ENCODE peak calls at places on chromosomes 7 and 10, in ten cellular contexts. H, F, C, L, N, P, A, O, G and X are unnamed samples.

GRCh38 chr7:80918406-80918805 is 445 bp downstream of the SEMA3C start:
- DNase-seq in H (no peak), F (no peak), C (no peak), L (peak), N (no peak), P (no peak), A (no peak), O (no peak), G (no peak), X (no peak)

GRCh38 chr10:63072951-63073350 is 60.2 kb upstream of the NRBF2 start:
- DNase-seq in H (no peak), F (no peak), C (no peak), L (no peak), N (no peak), P (no peak), A (no peak), O (no peak), G (no peak), X (no peak)

GRCh38 chr7:15280078-15280734 is 281.6 kb downstream of the AGMO start:
- DNase-seq in H (peak), F (no peak), C (no peak), L (no peak), N (no peak), P (no peak), A (no peak), O (no peak), G (no peak), X (no peak)

GRCh38 chr7:106421181-106421762 is 136.5 kb upstream of the NAMPT start:
- DNase-seq in H (peak), F (no peak), C (peak), L (peak), N (peak), P (peak), A (peak), O (peak), G (no peak), X (no peak)

GRCh38 chr7:55113760-55114541 is 95.1 kb downstream of the EGFR start:
- DNase-seq in H (no peak), F (no peak), C (no peak), L (no peak), N (no peak), P (no peak), A (no peak), O (no peak), G (no peak), X (no peak)

GRCh38 chr7:15508258-15508657 is 53.6 kb downstream of the AGMO start:
- DNase-seq in H (no peak), F (no peak), C (peak), L (no peak), N (no peak), P (no peak), A (peak), O (no peak), G (no peak), X (no peak)

GRCh38 chr7:98881561-98882315 is 3.4 kb downstream of the TRRAP start:
- DNase-seq in H (no peak), F (no peak), C (no peak), L (no peak), N (no peak), P (no peak), A (no peak), O (no peak), G (no peak), X (no peak)

GRCh38 chr7:85823379-85823778 is 636.5 kb upstream of the SEMA3D start:
- DNase-seq in H (no peak), F (no peak), C (no peak), L (no peak), N (no peak), P (no peak), A (no peak), O (no peak), G (no peak), X (no peak)

GRCh38 chr7:149669121-149669818 is 104.1 kb downstream of the ZNF467 start:
- DNase-seq in H (peak), F (peak), C (no peak), L (no peak), N (no peak), P (no peak), A (no peak), O (no peak), G (no peak), X (no peak)

GRCh38 chr10:114305521-114305925 is 66.5 kb downstream of the VWA2 start:
- DNase-seq in H (no peak), F (no peak), C (no peak), L (no peak), N (no peak), P (no peak), A (no peak), O (no peak), G (no peak), X (no peak)

GRCh38 chr7:4631664-4632171 is 50.4 kb upstream of the FOXK1 start:
- DNase-seq in H (peak), F (no peak), C (peak), L (peak), N (peak), P (peak), A (peak), O (peak), G (peak), X (peak)

GRCh38 chr10:74642901-74643585 is 183.4 kb upstream of the KAT6B start:
- DNase-seq in H (no peak), F (no peak), C (no peak), L (no peak), N (no peak), P (no peak), A (no peak), O (no peak), G (no peak), X (no peak)

GRCh38 chr10:89710748-89711147 is 9.4 kb downstream of the KIF20B start:
- DNase-seq in H (no peak), F (no peak), C (no peak), L (no peak), N (no peak), P (no peak), A (peak), O (no peak), G (no peak), X (no peak)

GRCh38 chr10:122492955-122493597 is 31.7 kb downstream of the HTRA1 start:
- DNase-seq in H (peak), F (no peak), C (no peak), L (peak), N (no peak), P (peak), A (no peak), O (peak), G (no peak), X (no peak)

GRCh38 chr10:133257489-133258065 is 19.1 kb downstream of the ADAM8 start:
- DNase-seq in H (no peak), F (no peak), C (no peak), L (peak), N (peak), P (peak), A (no peak), O (peak), G (no peak), X (no peak)

GRCh38 chr7:22296265-22296566 is 60.7 kb downstream of the RAPGEF5 start:
- DNase-seq in H (no peak), F (no peak), C (no peak), L (no peak), N (no peak), P (no peak), A (no peak), O (no peak), G (no peak), X (no peak)

GRCh38 chr7:80186721-80187120 is 52.1 kb downstream of the GNAI1 start:
- DNase-seq in H (no peak), F (no peak), C (peak), L (no peak), N (no peak), P (no peak), A (peak), O (no peak), G (no peak), X (no peak)

GRCh38 chr10:108445746-108446145 is 1281.2 kb upstream of the SORCS1 start:
- DNase-seq in H (no peak), F (no peak), C (no peak), L (no peak), N (no peak), P (no peak), A (no peak), O (no peak), G (no peak), X (no peak)

GRCh38 chr10:28595618-28596017 is 62.7 kb downstream of the WAC start:
- DNase-seq in H (no peak), F (no peak), C (no peak), L (no peak), N (no peak), P (no peak), A (no peak), O (no peak), G (no peak), X (no peak)

GRCh38 chr10:132398566-132398991 is 1.6 kb downstream of the PWWP2B start:
- DNase-seq in H (no peak), F (no peak), C (no peak), L (no peak), N (no peak), P (peak), A (no peak), O (no peak), G (no peak), X (no peak)

GRCh38 chr7:25886387-25887240 is 265.4 kb upstream of the NFE2L3 start:
- DNase-seq in H (no peak), F (no peak), C (no peak), L (no peak), N (peak), P (no peak), A (no peak), O (no peak), G (no peak), X (no peak)

GRCh38 chr7:130838738-130839137 is 104.7 kb upstream of the KLF14 start:
- DNase-seq in H (peak), F (no peak), C (no peak), L (no peak), N (no peak), P (no peak), A (peak), O (no peak), G (no peak), X (no peak)

GRCh38 chr7:22444181-22444966 is 55.6 kb downstream of the STEAP1B start:
- DNase-seq in H (no peak), F (no peak), C (no peak), L (no peak), N (no peak), P (peak), A (peak), O (no peak), G (no peak), X (no peak)

GRCh38 chr10:71302874-71303568 is 16.0 kb upstream of the SLC29A3 start:
- DNase-seq in H (peak), F (peak), C (no peak), L (peak), N (no peak), P (no peak), A (peak), O (peak), G (no peak), X (no peak)

GRCh38 chr10:17607603-17608332 is 9.4 kb downstream of the HACD1 start:
- DNase-seq in H (peak), F (peak), C (peak), L (peak), N (no peak), P (no peak), A (peak), O (peak), G (no peak), X (no peak)

GRCh38 chr10:93208717-93209464 is 135.2 kb downstream of the CYP26A1 start:
- DNase-seq in H (no peak), F (no peak), C (no peak), L (no peak), N (no peak), P (no peak), A (peak), O (no peak), G (no peak), X (no peak)

GRCh38 chr7:4144801-4145470 is 537.2 kb upstream of the FOXK1 start:
- DNase-seq in H (peak), F (no peak), C (no peak), L (peak), N (peak), P (peak), A (no peak), O (peak), G (peak), X (peak)

GRCh38 chr10:21318768-21319167 is 206.7 kb downstream of the SKIDA1 start:
- DNase-seq in H (no peak), F (no peak), C (no peak), L (no peak), N (peak), P (peak), A (no peak), O (peak), G (peak), X (no peak)

GRCh38 chr10:82251222-82251977 is 376.4 kb downstream of the NRG3 start:
- DNase-seq in H (no peak), F (no peak), C (no peak), L (no peak), N (no peak), P (no peak), A (no peak), O (no peak), G (no peak), X (no peak)

GRCh38 chr7:140402178-140402835 is 1.6 kb upstream of the RAB19 start:
- DNase-seq in H (peak), F (no peak), C (no peak), L (no peak), N (no peak), P (no peak), A (no peak), O (no peak), G (no peak), X (no peak)

GRCh38 chr10:131453772-131454634 is 142.5 kb upstream of the TCERG1L start:
- DNase-seq in H (no peak), F (peak), C (peak), L (peak), N (peak), P (no peak), A (peak), O (peak), G (peak), X (peak)

GRCh38 chr10:103947799-103948198 is 19.1 kb upstream of the SLK start:
- DNase-seq in H (no peak), F (no peak), C (no peak), L (no peak), N (no peak), P (no peak), A (no peak), O (no peak), G (no peak), X (no peak)